ENCODE peak calls at places on chromosome 1, in seven cellular contexts. One of them, this sample, is unnamed.

GRCh38 chr1:57748696-57749095 is 324.8 kb upstream of the DAB1 start:
- DNase-seq in omental fat pad: no peak
- DNase-seq in AG04449: no peak
- DNase-seq in endothelial cell of umbilical vein: no peak
- DNase-seq in sigmoid colon: no peak
- DNase-seq in nephron progenitor cell: no peak
- DNase-seq in RWPE1: no peak
- DNase-seq in this sample: no peak

GRCh38 chr1:226867461-226868054 is 2.9 kb upstream of the PSEN2 start:
- DNase-seq in omental fat pad: no peak
- DNase-seq in AG04449: no peak
- DNase-seq in endothelial cell of umbilical vein: no peak
- DNase-seq in sigmoid colon: no peak
- DNase-seq in nephron progenitor cell: no peak
- DNase-seq in RWPE1: no peak
- DNase-seq in this sample: no peak

GRCh38 chr1:236948996-236949395 is 55.2 kb downstream of the MT1HL1 start:
- DNase-seq in omental fat pad: no peak
- DNase-seq in AG04449: no peak
- DNase-seq in endothelial cell of umbilical vein: no peak
- DNase-seq in sigmoid colon: no peak
- DNase-seq in nephron progenitor cell: no peak
- DNase-seq in RWPE1: no peak
- DNase-seq in this sample: no peak

GRCh38 chr1:183870351-183871077 is 65.6 kb downstream of the RGL1 start:
- DNase-seq in omental fat pad: no peak
- DNase-seq in AG04449: no peak
- DNase-seq in endothelial cell of umbilical vein: no peak
- DNase-seq in sigmoid colon: peak; percentile 92
- DNase-seq in nephron progenitor cell: no peak
- DNase-seq in RWPE1: no peak
- DNase-seq in this sample: no peak

GRCh38 chr1:162994921-162995320 is 74.2 kb upstream of the RGS4 start:
- DNase-seq in omental fat pad: no peak
- DNase-seq in AG04449: no peak
- DNase-seq in endothelial cell of umbilical vein: no peak
- DNase-seq in sigmoid colon: no peak
- DNase-seq in nephron progenitor cell: no peak
- DNase-seq in RWPE1: no peak
- DNase-seq in this sample: no peak

GRCh38 chr1:186680031-186681012 is at the start of gene PTGS2:
- DNase-seq in omental fat pad: peak; percentile 57
- DNase-seq in AG04449: peak; percentile 85
- DNase-seq in endothelial cell of umbilical vein: peak; percentile 96
- DNase-seq in sigmoid colon: peak; percentile 95
- DNase-seq in nephron progenitor cell: peak; percentile 74
- DNase-seq in RWPE1: peak; percentile 90
- DNase-seq in this sample: peak; percentile 63

GRCh38 chr1:31571340-31572295 is 4.7 kb upstream of the TINAGL1 start:
- DNase-seq in omental fat pad: no peak
- DNase-seq in AG04449: no peak
- DNase-seq in endothelial cell of umbilical vein: no peak
- DNase-seq in sigmoid colon: peak; percentile 28
- DNase-seq in nephron progenitor cell: no peak
- DNase-seq in RWPE1: no peak
- DNase-seq in this sample: no peak

GRCh38 chr1:10152709-10153284 is 57.6 kb upstream of the KIF1B start:
- DNase-seq in omental fat pad: no peak
- DNase-seq in AG04449: no peak
- DNase-seq in endothelial cell of umbilical vein: peak; percentile 58
- DNase-seq in sigmoid colon: no peak
- DNase-seq in nephron progenitor cell: peak; percentile 37
- DNase-seq in RWPE1: peak; percentile 15
- DNase-seq in this sample: no peak

GRCh38 chr1:236489710-236490377 is 33.9 kb upstream of the LGALS8 start:
- DNase-seq in omental fat pad: no peak
- DNase-seq in AG04449: no peak
- DNase-seq in endothelial cell of umbilical vein: peak; percentile 37
- DNase-seq in sigmoid colon: no peak
- DNase-seq in nephron progenitor cell: no peak
- DNase-seq in RWPE1: peak; percentile 53
- DNase-seq in this sample: no peak

GRCh38 chr1:229437443-229437842 is 3.5 kb upstream of the ACTA1 start:
- DNase-seq in omental fat pad: no peak
- DNase-seq in AG04449: no peak
- DNase-seq in endothelial cell of umbilical vein: no peak
- DNase-seq in sigmoid colon: no peak
- DNase-seq in nephron progenitor cell: no peak
- DNase-seq in RWPE1: no peak
- DNase-seq in this sample: no peak

GRCh38 chr1:40822890-40823289 is 39.3 kb downstream of the CITED4 start:
- DNase-seq in omental fat pad: no peak
- DNase-seq in AG04449: no peak
- DNase-seq in endothelial cell of umbilical vein: no peak
- DNase-seq in sigmoid colon: no peak
- DNase-seq in nephron progenitor cell: no peak
- DNase-seq in RWPE1: no peak
- DNase-seq in this sample: no peak

GRCh38 chr1:2602311-2602835 is 15.8 kb downstream of the PRXL2B start:
- DNase-seq in omental fat pad: no peak
- DNase-seq in AG04449: no peak
- DNase-seq in endothelial cell of umbilical vein: no peak
- DNase-seq in sigmoid colon: no peak
- DNase-seq in nephron progenitor cell: no peak
- DNase-seq in RWPE1: no peak
- DNase-seq in this sample: no peak

GRCh38 chr1:192445849-192446489 is 129.2 kb downstream of the RGS21 start:
- DNase-seq in omental fat pad: peak; percentile 60
- DNase-seq in AG04449: no peak
- DNase-seq in endothelial cell of umbilical vein: peak; percentile 71
- DNase-seq in sigmoid colon: peak; percentile 64
- DNase-seq in nephron progenitor cell: peak; percentile 61
- DNase-seq in RWPE1: peak; percentile 18
- DNase-seq in this sample: peak; percentile 39

GRCh38 chr1:245085508-245086095 is 69.2 kb upstream of the KIF26B start:
- DNase-seq in omental fat pad: no peak
- DNase-seq in AG04449: peak; percentile 92
- DNase-seq in endothelial cell of umbilical vein: no peak
- DNase-seq in sigmoid colon: no peak
- DNase-seq in nephron progenitor cell: no peak
- DNase-seq in RWPE1: peak; percentile 68
- DNase-seq in this sample: no peak

GRCh38 chr1:38006008-38006828 is 904 bp upstream of the FHL3 start:
- DNase-seq in omental fat pad: no peak
- DNase-seq in AG04449: no peak
- DNase-seq in endothelial cell of umbilical vein: no peak
- DNase-seq in sigmoid colon: no peak
- DNase-seq in nephron progenitor cell: peak; percentile 58
- DNase-seq in RWPE1: no peak
- DNase-seq in this sample: no peak

GRCh38 chr1:155003766-155004351 is 1.3 kb downstream of the ZBTB7B start:
- DNase-seq in omental fat pad: no peak
- DNase-seq in AG04449: no peak
- DNase-seq in endothelial cell of umbilical vein: peak; percentile 33
- DNase-seq in sigmoid colon: peak; percentile 92
- DNase-seq in nephron progenitor cell: peak; percentile 48
- DNase-seq in RWPE1: no peak
- DNase-seq in this sample: no peak

GRCh38 chr1:189313488-189313887 is 1164.2 kb downstream of the BRINP3 start:
- DNase-seq in omental fat pad: no peak
- DNase-seq in AG04449: no peak
- DNase-seq in endothelial cell of umbilical vein: no peak
- DNase-seq in sigmoid colon: no peak
- DNase-seq in nephron progenitor cell: no peak
- DNase-seq in RWPE1: no peak
- DNase-seq in this sample: no peak

GRCh38 chr1:76443217-76443616 is 368.7 kb downstream of the ST6GALNAC3 start:
- DNase-seq in omental fat pad: no peak
- DNase-seq in AG04449: no peak
- DNase-seq in endothelial cell of umbilical vein: no peak
- DNase-seq in sigmoid colon: no peak
- DNase-seq in nephron progenitor cell: no peak
- DNase-seq in RWPE1: no peak
- DNase-seq in this sample: no peak

GRCh38 chr1:206776239-206776638 is 3.9 kb upstream of the IL10 start:
- DNase-seq in omental fat pad: no peak
- DNase-seq in AG04449: no peak
- DNase-seq in endothelial cell of umbilical vein: no peak
- DNase-seq in sigmoid colon: no peak
- DNase-seq in nephron progenitor cell: no peak
- DNase-seq in RWPE1: no peak
- DNase-seq in this sample: no peak

GRCh38 chr1:246497331-246497915 is 9.7 kb downstream of the SMYD3 start:
- DNase-seq in omental fat pad: no peak
- DNase-seq in AG04449: no peak
- DNase-seq in endothelial cell of umbilical vein: peak; percentile 77
- DNase-seq in sigmoid colon: no peak
- DNase-seq in nephron progenitor cell: no peak
- DNase-seq in RWPE1: peak; percentile 59
- DNase-seq in this sample: no peak

GRCh38 chr1:30446100-30446499 is 277.3 kb downstream of the MATN1 start:
- DNase-seq in omental fat pad: no peak
- DNase-seq in AG04449: no peak
- DNase-seq in endothelial cell of umbilical vein: no peak
- DNase-seq in sigmoid colon: no peak
- DNase-seq in nephron progenitor cell: no peak
- DNase-seq in RWPE1: no peak
- DNase-seq in this sample: peak; percentile 3

GRCh38 chr1:13871413-13871812 is 171.4 kb downstream of the PRDM2 start:
- DNase-seq in omental fat pad: no peak
- DNase-seq in AG04449: no peak
- DNase-seq in endothelial cell of umbilical vein: no peak
- DNase-seq in sigmoid colon: no peak
- DNase-seq in nephron progenitor cell: no peak
- DNase-seq in RWPE1: no peak
- DNase-seq in this sample: no peak

GRCh38 chr1:24991242-24992037 is 61.4 kb upstream of the RUNX3 start:
- DNase-seq in omental fat pad: no peak
- DNase-seq in AG04449: no peak
- DNase-seq in endothelial cell of umbilical vein: no peak
- DNase-seq in sigmoid colon: no peak
- DNase-seq in nephron progenitor cell: no peak
- DNase-seq in RWPE1: no peak
- DNase-seq in this sample: no peak

DNA sequence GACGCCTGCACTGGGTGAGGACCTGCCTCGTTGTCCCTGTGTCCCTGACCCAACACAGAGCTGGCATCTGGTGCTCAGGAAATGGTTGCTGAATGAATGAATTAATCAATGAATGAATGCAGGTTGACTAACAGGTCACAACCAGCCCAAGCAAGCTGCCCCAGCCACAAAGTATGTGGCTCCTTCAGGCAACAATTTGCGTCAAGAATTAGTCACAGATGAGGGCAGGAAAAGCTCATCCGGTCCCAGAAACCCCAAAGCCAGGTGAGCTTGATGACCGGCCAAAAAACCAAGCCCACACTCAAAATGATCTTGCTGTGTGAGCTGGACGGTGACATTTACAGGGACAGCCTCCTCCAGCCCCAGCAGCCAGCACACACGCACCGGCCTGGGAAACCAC is 40.6 kb upstream of the GPR153 start:
- DNase-seq in omental fat pad: no peak
- DNase-seq in AG04449: no peak
- DNase-seq in endothelial cell of umbilical vein: no peak
- DNase-seq in sigmoid colon: no peak
- DNase-seq in nephron progenitor cell: no peak
- DNase-seq in RWPE1: peak; percentile 92
- DNase-seq in this sample: no peak
- TF ChIP-seq CTCF in omental fat pad: no peak
- TF ChIP-seq CTCF in AG04449: no peak
- TF ChIP-seq CTCF in endothelial cell of umbilical vein: no peak
- TF ChIP-seq CTCF in sigmoid colon: no peak
- TF ChIP-seq CTCF in nephron progenitor cell: no peak
- TF ChIP-seq CTCF in RWPE1: no peak
- TF ChIP-seq CTCF in this sample: no peak

GRCh38 chr1:160167580-160167979 is 16.2 kb downstream of the ATP1A4 start:
- DNase-seq in omental fat pad: no peak
- DNase-seq in AG04449: no peak
- DNase-seq in endothelial cell of umbilical vein: no peak
- DNase-seq in sigmoid colon: no peak
- DNase-seq in nephron progenitor cell: no peak
- DNase-seq in RWPE1: no peak
- DNase-seq in this sample: no peak
- TF ChIP-seq CTCF in omental fat pad: no peak
- TF ChIP-seq CTCF in AG04449: no peak
- TF ChIP-seq CTCF in endothelial cell of umbilical vein: no peak
- TF ChIP-seq CTCF in sigmoid colon: no peak
- TF ChIP-seq CTCF in nephron progenitor cell: no peak
- TF ChIP-seq CTCF in RWPE1: no peak
- TF ChIP-seq CTCF in this sample: peak; percentile 9

GRCh38 chr1:5884110-5884509 is 108.1 kb downstream of the NPHP4 start:
- DNase-seq in omental fat pad: no peak
- DNase-seq in AG04449: no peak
- DNase-seq in endothelial cell of umbilical vein: no peak
- DNase-seq in sigmoid colon: no peak
- DNase-seq in nephron progenitor cell: no peak
- DNase-seq in RWPE1: no peak
- DNase-seq in this sample: no peak

GRCh38 chr1:5883129-5884048 is 108.8 kb downstream of the NPHP4 start:
- DNase-seq in omental fat pad: no peak
- DNase-seq in AG04449: no peak
- DNase-seq in endothelial cell of umbilical vein: no peak
- DNase-seq in sigmoid colon: no peak
- DNase-seq in nephron progenitor cell: no peak
- DNase-seq in RWPE1: no peak
- DNase-seq in this sample: no peak

GRCh38 chr1:5881526-5882222 is 110.6 kb downstream of the NPHP4 start:
- DNase-seq in omental fat pad: no peak
- DNase-seq in AG04449: no peak
- DNase-seq in endothelial cell of umbilical vein: no peak
- DNase-seq in sigmoid colon: no peak
- DNase-seq in nephron progenitor cell: no peak
- DNase-seq in RWPE1: no peak
- DNase-seq in this sample: no peak

GRCh38 chr1:5880630-5881405 is 111.4 kb downstream of the NPHP4 start:
- DNase-seq in omental fat pad: no peak
- DNase-seq in AG04449: no peak
- DNase-seq in endothelial cell of umbilical vein: no peak
- DNase-seq in sigmoid colon: no peak
- DNase-seq in nephron progenitor cell: no peak
- DNase-seq in RWPE1: no peak
- DNase-seq in this sample: no peak

GRCh38 chr1:5882367-5883128 is 109.7 kb downstream of the NPHP4 start:
- DNase-seq in omental fat pad: no peak
- DNase-seq in AG04449: no peak
- DNase-seq in endothelial cell of umbilical vein: no peak
- DNase-seq in sigmoid colon: no peak
- DNase-seq in nephron progenitor cell: no peak
- DNase-seq in RWPE1: no peak
- DNase-seq in this sample: no peak
- TF ChIP-seq CTCF in omental fat pad: no peak
- TF ChIP-seq CTCF in AG04449: no peak
- TF ChIP-seq CTCF in endothelial cell of umbilical vein: no peak
- TF ChIP-seq CTCF in sigmoid colon: no peak
- TF ChIP-seq CTCF in nephron progenitor cell: no peak
- TF ChIP-seq CTCF in RWPE1: no peak
- TF ChIP-seq CTCF in this sample: no peak

DNA sequence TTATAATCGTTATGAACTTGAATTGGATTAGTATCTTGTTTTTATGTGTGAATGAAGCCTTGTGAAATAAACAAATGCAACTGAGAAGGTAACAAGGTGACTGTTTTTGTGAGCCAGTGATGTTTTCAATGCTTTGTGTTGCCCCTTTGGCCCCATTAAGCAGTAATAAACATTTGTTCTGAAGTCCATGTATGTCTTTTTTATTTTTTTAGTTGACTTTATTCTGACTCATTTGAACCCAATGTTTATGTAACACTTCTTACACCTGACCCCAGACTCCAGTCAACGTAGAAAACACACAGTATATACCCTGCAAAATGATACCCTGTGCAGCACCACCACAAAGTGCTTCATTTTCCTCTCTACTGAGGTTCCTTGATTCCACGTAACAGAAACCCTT is 4.6 kb upstream of the CACYBP start:
- DNase-seq in omental fat pad: no peak
- DNase-seq in AG04449: no peak
- DNase-seq in endothelial cell of umbilical vein: peak; percentile 69
- DNase-seq in sigmoid colon: no peak
- DNase-seq in nephron progenitor cell: no peak
- DNase-seq in RWPE1: no peak
- DNase-seq in this sample: no peak
- TF ChIP-seq CTCF in omental fat pad: no peak
- TF ChIP-seq CTCF in AG04449: no peak
- TF ChIP-seq CTCF in endothelial cell of umbilical vein: no peak
- TF ChIP-seq CTCF in sigmoid colon: no peak
- TF ChIP-seq CTCF in nephron progenitor cell: no peak
- TF ChIP-seq CTCF in RWPE1: no peak
- TF ChIP-seq CTCF in this sample: no peak